ENCODE peak calls at places on chromosomes 16 and 17, in eight cellular contexts. N, Z, E, P, G, X, F and U are unnamed samples.

GRCh38 chr16:78447164-78447563 is 347.7 kb downstream of the WWOX start:
- DNase-seq in N (no peak), Z (no peak), E (no peak), P (no peak), G (no peak), X (no peak), F (no peak), U (no peak)

GRCh38 chr17:83062011-83062817 is 17.2 kb upstream of the METRNL start:
- DNase-seq in N (peak), Z (no peak), E (no peak), P (no peak), G (no peak), X (peak), F (no peak), U (no peak)

GRCh38 chr17:79053251-79053925 is 21.2 kb upstream of the ENGASE start:
- DNase-seq in N (no peak), Z (no peak), E (no peak), P (no peak), G (no peak), X (no peak), F (no peak), U (no peak)

GRCh38 chr17:74276051-74276476 is 2.0 kb downstream of the DNAI2 start:
- DNase-seq in N (no peak), Z (no peak), E (no peak), P (no peak), G (no peak), X (no peak), F (no peak), U (no peak)

GRCh38 chr17:79033741-79034501 is 10.0 kb downstream of the C1QTNF1 start:
- DNase-seq in N (peak), Z (peak), E (no peak), P (peak), G (no peak), X (no peak), F (no peak), U (no peak)

GRCh38 chr17:13869301-13869700 is 200.0 kb upstream of the COX10 start:
- DNase-seq in N (no peak), Z (no peak), E (no peak), P (no peak), G (no peak), X (no peak), F (no peak), U (peak)

GRCh38 chr16:84069540-84069939 is 26.9 kb upstream of the SLC38A8 start:
- DNase-seq in N (no peak), Z (no peak), E (no peak), P (no peak), G (no peak), X (no peak), F (no peak), U (no peak)

GRCh38 chr16:87411375-87412271 is 19.5 kb downstream of the MAP1LC3B start:
- DNase-seq in N (no peak), Z (no peak), E (no peak), P (peak), G (no peak), X (no peak), F (no peak), U (no peak)

GRCh38 chr16:30063893-30064745 is 1.4 kb upstream of the ALDOA start:
- DNase-seq in N (peak), Z (peak), E (peak), P (peak), G (peak), X (peak), F (no peak), U (no peak)

GRCh38 chr17:7502171-7502847 is 18.1 kb downstream of the POLR2A start:
- DNase-seq in N (no peak), Z (no peak), E (no peak), P (no peak), G (no peak), X (no peak), F (no peak), U (no peak)

GRCh38 chr16:7867831-7868230 is 535.2 kb downstream of the RBFOX1 start:
- DNase-seq in N (no peak), Z (no peak), E (no peak), P (no peak), G (no peak), X (no peak), F (no peak), U (no peak)

GRCh38 chr16:72409428-72409827 is 237.5 kb upstream of the PMFBP1 start:
- DNase-seq in N (no peak), Z (no peak), E (no peak), P (no peak), G (no peak), X (no peak), F (no peak), U (no peak)

GRCh38 chr16:29645699-29646187 is 17.3 kb upstream of the SPN start:
- DNase-seq in N (no peak), Z (no peak), E (no peak), P (no peak), G (no peak), X (no peak), F (no peak), U (no peak)

GRCh38 chr17:33127706-33128105 is 136.1 kb downstream of the SPACA3 start:
- DNase-seq in N (no peak), Z (no peak), E (no peak), P (no peak), G (no peak), X (no peak), F (no peak), U (no peak)

GRCh38 chr16:50292566-50292948 is 26.2 kb downstream of the ADCY7 start:
- DNase-seq in N (no peak), Z (no peak), E (no peak), P (no peak), G (no peak), X (no peak), F (no peak), U (no peak)

GRCh38 chr16:285146-286055 is 2.4 kb downstream of the PDIA2 start:
- DNase-seq in N (no peak), Z (no peak), E (no peak), P (no peak), G (no peak), X (no peak), F (no peak), U (no peak)

GRCh38 chr17:66726846-66727245 is 108.1 kb upstream of the CACNG5 start:
- DNase-seq in N (no peak), Z (no peak), E (no peak), P (no peak), G (no peak), X (no peak), F (no peak), U (no peak)

GRCh38 chr17:81294512-81295030 is 536 bp downstream of the SLC38A10 start:
- DNase-seq in N (no peak), Z (no peak), E (peak), P (no peak), G (peak), X (peak), F (no peak), U (peak)

GRCh38 chr17:66351053-66351452 is 48.6 kb downstream of the PRKCA start:
- DNase-seq in N (no peak), Z (no peak), E (peak), P (peak), G (no peak), X (peak), F (no peak), U (no peak)

GRCh38 chr17:50513501-50513900 is 5.3 kb downstream of the MYCBPAP start:
- DNase-seq in N (no peak), Z (no peak), E (no peak), P (no peak), G (no peak), X (no peak), F (no peak), U (no peak)